ENCODE peak calls at places on chromosomes 12 and 14, in nine cellular contexts. L is HCT116, M is endothelial cell of umbilical vein, S is BJ, F is hepatocyte, Y is dorsolateral prefrontal cortex, C is GM23248, J is tibial artery, W is lung. U is an unnamed sample. For H3K27me3, the result is how much of the 10 kb centered on the place peaks cover.

GRCh38 chr14:75832621-75833297 is 149.0 kb downstream of the TGFB3 start:
- DNase-seq in W (no peak), F (no peak), M (no peak), L (no peak), S (peak), Y (no peak), C (peak), J (no peak), U (peak)

GRCh38 chr12:31321565-31322228 is 4.3 kb downstream of the SINHCAF start:
- DNase-seq in W (no peak), J (no peak), S (no peak), F (peak), C (peak), M (peak), L (no peak), Y (no peak), U (no peak)

GRCh38 chr14:72741836-72742681 is 151.8 kb downstream of the DPF3 start:
- DNase-seq in F (no peak), W (no peak), Y (no peak), M (peak), J (no peak), S (no peak), C (no peak), L (no peak), U (no peak)

GRCh38 chr12:49342066-49342913 is 4.4 kb upstream of the DNAJC22 start:
- DNase-seq in Y (peak), C (peak), J (peak), F (peak), S (no peak), W (peak), L (peak), M (peak), U (peak)

GRCh38 chr14:54312166-54312801 is 84.5 kb upstream of the CDKN3 start:
- DNase-seq in F (peak), S (peak), C (peak), L (peak), J (no peak), M (peak), Y (no peak), W (no peak), U (peak)

GRCh38 chr12:128959931-128960330 is 106.7 kb downstream of the GLT1D1 start:
- DNase-seq in M (no peak), F (no peak), W (no peak), C (no peak), J (no peak), L (no peak), S (no peak), Y (no peak), U (no peak)

GRCh38 chr14:22830329-22831010 is 783 bp downstream of the MRPL52 start:
- DNase-seq in W (no peak), C (peak), S (no peak), M (no peak), L (no peak), Y (no peak), J (no peak), F (no peak), U (no peak)

GRCh38 chr14:31510222-31510621 is 22.4 kb upstream of the GPR33 start:
- DNase-seq in Y (no peak), J (no peak), F (no peak), S (no peak), L (peak), W (no peak), C (peak), M (peak), U (no peak)

GRCh38 chr14:102187044-102187443 is 47.3 kb downstream of the WDR20 start:
- DNase-seq in S (peak), M (peak), L (peak), Y (no peak), W (no peak), C (peak), J (no peak), F (peak), U (peak)

GRCh38 chr14:95255487-95255886 is 64.2 kb downstream of the CLMN start:
- DNase-seq in L (peak), J (peak), M (peak), F (peak), W (peak), S (no peak), Y (no peak), C (no peak), U (no peak)

GRCh38 chr12:4145990-4146859 is 127.3 kb upstream of the CCND2 start:
- DNase-seq in M (no peak), F (no peak), C (no peak), L (no peak), W (no peak), S (no peak), Y (no peak), J (no peak), U (no peak)

GRCh38 chr12:66149702-66150398 is 19.3 kb upstream of the LLPH start:
- DNase-seq in S (no peak), M (peak), W (peak), L (no peak), F (no peak), Y (no peak), C (no peak), J (peak), U (no peak)

GRCh38 chr14:99156026-99156425 is 116.0 kb downstream of the BCL11B start:
- DNase-seq in F (no peak), Y (no peak), C (no peak), S (no peak), M (no peak), L (no peak), W (no peak), J (peak), U (no peak)

GRCh38 chr12:109247831-109248654 is 61.0 kb downstream of the FOXN4 start:
- DNase-seq in S (no peak), F (peak), W (no peak), C (no peak), Y (no peak), J (no peak), M (no peak), L (no peak), U (no peak)

GRCh38 chr12:69442894-69443293 is 27.3 kb upstream of the FRS2 start:
- DNase-seq in M (peak), C (peak), W (no peak), L (no peak), Y (no peak), J (no peak), F (no peak), S (no peak), U (peak)

GRCh38 chr14:45287609-45288008 is 34.6 kb upstream of the MIS18BP1 start:
- DNase-seq in S (no peak), Y (no peak), M (no peak), F (no peak), L (no peak), C (peak), W (no peak), J (no peak), U (no peak)

GRCh38 chr12:66409195-66409871 is 107.0 kb downstream of the HELB start:
- DNase-seq in J (no peak), W (no peak), F (peak), Y (no peak), M (peak), S (peak), C (peak), L (peak), U (peak)

GRCh38 chr12:126667340-126667739 is 1599.6 kb upstream of the TMEM132C start:
- DNase-seq in L (no peak), W (no peak), M (no peak), S (peak), J (no peak), C (peak), Y (no peak), F (no peak), U (no peak)

GRCh38 chr12:107477946-107478610 is 207.5 kb upstream of the PWP1 start:
- DNase-seq in L (no peak), S (no peak), W (no peak), M (no peak), F (no peak), J (no peak), Y (no peak), C (peak), U (no peak)

GRCh38 chr14:61426048-61426447 is 104.7 kb downstream of the PRKCH start:
- DNase-seq in C (no peak), S (no peak), M (no peak), Y (no peak), W (no peak), F (no peak), J (no peak), L (no peak), U (no peak)

GRCh38 chr14:67620217-67620789 is 583 bp downstream of the ARG2 start:
- DNase-seq in M (peak), F (peak), Y (peak), L (no peak), S (no peak), C (peak), W (no peak), J (no peak), U (no peak)

GRCh38 chr12:31479516-31480210 is 111.3 kb downstream of the DENND5B start:
- DNase-seq in F (no peak), C (no peak), J (no peak), M (no peak), S (no peak), L (no peak), Y (no peak), W (no peak), U (no peak)

GRCh38 chr12:29148958-29149690 is at the start of gene FAR2:
- DNase-seq in L (no peak), S (no peak), Y (peak), M (peak), C (peak), F (peak), W (peak), J (no peak), U (no peak)

GRCh38 chr14:91997492-91997891 is 42.4 kb downstream of the TRIP11 start:
- DNase-seq in S (peak), Y (no peak), M (peak), J (no peak), L (no peak), W (no peak), C (peak), F (no peak), U (no peak)

GRCh38 chr12:100077367-100077766 is 65.3 kb downstream of the BLTP3B start:
- DNase-seq in C (peak), J (no peak), Y (no peak), M (no peak), L (no peak), S (no peak), W (no peak), F (no peak), U (no peak)

GRCh38 chr14:59707778-59708635 is 131.4 kb upstream of the CCDC175 start:
- DNase-seq in L (no peak), M (no peak), C (peak), S (no peak), J (no peak), W (no peak), Y (no peak), F (no peak), U (no peak)

GRCh38 chr14:59705245-59705644 is 128.6 kb upstream of the CCDC175 start:
- DNase-seq in S (no peak), F (no peak), C (no peak), W (no peak), M (no peak), Y (no peak), L (no peak), J (no peak), U (no peak)

GRCh38 chr14:59705866-59706265 is 129.3 kb upstream of the CCDC175 start:
- DNase-seq in M (no peak), Y (no peak), C (no peak), L (no peak), J (no peak), S (no peak), W (no peak), F (no peak), U (no peak)

GRCh38 chr14:59711083-59711482 is 134.5 kb upstream of the CCDC175 start:
- DNase-seq in S (no peak), Y (no peak), C (no peak), M (no peak), L (no peak), J (no peak), W (no peak), F (peak), U (no peak)
- H3K27me3 ChIP-seq in S (under half), Y (under half), C (under half), M (under half), L (under half), J (under half), W (under half), F (under half), U (under half)

DNA sequence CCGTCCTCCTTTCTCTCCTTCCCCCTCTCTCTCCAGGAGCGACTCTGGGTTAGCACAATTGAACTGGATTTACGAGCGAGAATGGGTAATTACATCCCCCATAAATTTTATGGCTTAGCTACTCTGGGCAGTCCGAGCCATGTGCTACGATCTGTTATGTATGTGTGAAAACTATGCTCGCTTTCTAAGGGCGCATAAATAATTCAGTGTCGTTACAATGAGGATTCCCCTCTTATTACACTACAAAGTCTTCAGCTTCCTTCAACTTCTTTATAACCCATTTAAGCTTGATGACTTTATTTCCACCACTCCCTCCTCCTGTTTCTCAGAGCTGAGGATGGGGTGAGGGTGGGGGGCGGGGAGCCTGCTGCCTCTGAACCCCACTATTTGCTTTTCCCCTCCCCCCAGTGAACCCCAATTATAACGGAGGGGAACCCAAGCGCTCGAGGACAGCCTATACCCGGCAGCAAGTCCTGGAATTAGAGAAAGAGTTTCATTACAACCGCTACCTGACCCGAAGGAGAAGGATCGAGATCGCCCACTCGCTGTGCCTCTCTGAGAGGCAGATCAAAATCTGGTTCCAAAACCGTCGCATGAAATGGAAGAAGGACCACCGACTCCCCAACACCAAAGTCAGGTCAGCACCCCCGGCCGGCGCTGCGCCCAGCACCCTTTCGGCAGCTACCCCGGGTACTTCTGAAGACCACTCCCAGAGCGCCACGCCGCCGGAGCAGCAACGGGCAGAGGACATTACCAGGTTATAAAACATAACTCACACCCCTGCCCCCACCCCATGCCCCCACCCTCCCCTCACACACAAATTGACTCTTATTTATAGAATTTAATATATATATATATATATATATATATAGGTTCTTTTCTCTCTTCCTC is 1.1 kb downstream of the HOXC4 start:
- DNase-seq in Y (no peak), F (no peak), M (no peak), L (no peak), C (peak), S (no peak), J (no peak), W (no peak), U (no peak)
- H3K27me3 ChIP-seq in Y (half or more), F (half or more), M (half or more), L (under half), C (under half), S (under half), J (under half), W (under half), U (half or more)

GRCh38 chr12:54034784-54035310 is 2.0 kb downstream of the HOXC5 start:
- DNase-seq in L (no peak), W (no peak), Y (no peak), S (no peak), J (no peak), F (no peak), C (peak), M (no peak), U (no peak)
- H3K27me3 ChIP-seq in L (under half), W (under half), Y (half or more), S (under half), J (under half), F (half or more), C (under half), M (half or more), U (half or more)

GRCh38 chr14:77198576-77198975 is 17.0 kb downstream of the TMEM63C start:
- DNase-seq in Y (no peak), C (no peak), M (no peak), F (no peak), W (no peak), J (no peak), S (no peak), L (no peak), U (no peak)
- H3K27me3 ChIP-seq in Y (under half), C (half or more), M (under half), F (under half), W (under half), J (under half), S (under half), L (under half), U (under half)

GRCh38 chr12:114687802-114688201 is 3.8 kb upstream of the TBX3 start:
- DNase-seq in F (no peak), W (no peak), J (no peak), S (no peak), C (no peak), M (no peak), Y (no peak), L (no peak), U (no peak)

GRCh38 chr12:114686421-114687268 is 2.7 kb upstream of the TBX3 start:
- DNase-seq in S (no peak), L (no peak), J (no peak), M (no peak), Y (no peak), W (no peak), C (no peak), F (no peak), U (no peak)

GRCh38 chr12:114685869-114686268 is 1.9 kb upstream of the TBX3 start:
- DNase-seq in W (no peak), C (no peak), L (no peak), F (no peak), M (no peak), Y (no peak), J (no peak), S (no peak), U (no peak)

GRCh38 chr12:114688256-114688845 is 4.4 kb upstream of the TBX3 start:
- DNase-seq in S (no peak), M (no peak), Y (no peak), W (no peak), J (no peak), F (no peak), C (no peak), L (no peak), U (no peak)

GRCh38 chr12:114687269-114687605 is 3.3 kb upstream of the TBX3 start:
- DNase-seq in L (no peak), M (no peak), F (no peak), Y (no peak), W (no peak), J (no peak), S (no peak), C (no peak), U (no peak)
- H3K27me3 ChIP-seq in L (under half), M (half or more), F (under half), Y (half or more), W (under half), J (under half), S (under half), C (under half), U (under half)

DNA sequence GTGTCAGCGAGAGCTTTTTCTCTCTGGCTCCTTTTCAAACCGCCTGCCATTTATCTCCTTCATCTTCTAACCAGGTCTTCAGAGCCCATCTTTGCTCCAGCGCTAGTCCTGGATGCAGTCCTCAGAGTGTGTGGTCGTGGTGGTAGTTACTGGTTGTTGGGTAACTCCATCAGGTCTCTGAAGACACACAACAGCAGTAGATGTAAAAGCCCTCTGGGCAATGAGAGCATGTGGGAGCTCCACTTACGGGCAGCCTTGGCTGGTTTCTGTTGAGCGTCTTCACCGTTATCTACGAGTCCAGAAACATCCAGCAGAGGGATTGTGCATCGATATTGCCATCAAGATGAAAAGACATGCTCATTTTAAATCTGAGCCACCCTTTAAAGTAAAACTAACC is 61.2 kb downstream of the FBXL14 start:
- DNase-seq in M (no peak), W (no peak), S (no peak), C (peak), L (no peak), J (no peak), Y (no peak), F (no peak), U (no peak)
- H3K27me3 ChIP-seq in M (half or more), W (under half), S (under half), C (under half), L (under half), J (under half), Y (under half), F (under half), U (under half)

GRCh38 chr12:98840325-98840724 is 195.2 kb downstream of the APAF1 start:
- DNase-seq in J (no peak), M (no peak), W (no peak), F (no peak), S (no peak), Y (no peak), C (no peak), L (no peak), U (no peak)

DNA sequence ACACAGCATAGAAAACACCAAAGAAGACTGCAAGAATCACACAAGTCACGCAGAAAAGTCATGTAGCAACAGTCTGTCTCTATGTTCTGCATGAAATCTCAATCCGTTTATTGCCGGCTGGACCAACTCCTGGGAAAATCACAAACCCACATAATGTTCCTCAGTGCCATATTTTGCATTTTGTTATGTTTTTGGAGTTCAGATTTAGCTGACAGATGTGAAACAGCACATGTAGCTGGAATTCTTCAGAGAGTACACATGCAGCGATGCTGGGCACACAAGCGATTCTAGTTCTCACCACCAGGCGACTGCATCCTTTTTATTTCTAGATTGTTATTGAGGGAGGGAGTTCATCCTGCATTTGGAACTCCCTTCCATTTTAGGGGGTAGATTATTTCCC is 193.2 kb downstream of the APAF1 start:
- DNase-seq in W (no peak), F (no peak), L (no peak), C (peak), M (no peak), S (no peak), Y (no peak), J (no peak), U (no peak)
- H3K27me3 ChIP-seq in W (under half), F (under half), L (half or more), C (under half), M (under half), S (under half), Y (under half), J (under half), U (under half)

DNA sequence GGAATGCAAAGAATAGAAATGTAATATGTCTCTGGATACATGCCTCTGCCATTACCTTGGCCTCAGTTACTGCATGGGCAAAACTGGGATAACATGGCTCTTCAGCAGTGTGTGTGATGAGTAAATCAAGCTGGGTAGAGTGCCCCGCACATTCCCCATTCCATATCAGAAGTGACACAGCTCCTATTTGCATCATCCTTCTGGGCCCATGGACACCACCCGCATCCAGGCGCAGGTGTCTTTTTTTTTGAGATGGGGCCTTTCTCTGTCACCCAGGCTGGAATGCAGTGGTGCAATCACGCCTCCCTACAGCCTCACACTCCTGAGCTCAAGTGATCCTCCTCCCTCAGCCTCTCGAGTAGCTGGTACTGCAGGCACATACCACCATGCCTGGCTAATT is 31.6 kb downstream of the KRT76 start:
- DNase-seq in Y (no peak), S (no peak), L (no peak), F (no peak), M (no peak), J (no peak), W (no peak), C (no peak), U (no peak)
- H3K27me3 ChIP-seq in Y (under half), S (under half), L (half or more), F (under half), M (under half), J (under half), W (under half), C (under half), U (under half)